ENCODE peak calls at places on chromosomes 12 and 14, in five cellular contexts. G is H1, F is GM12891, Y is GM12878, N is HepG2. P is an unnamed sample.

GRCh38 chr12:2803635-2804380 is 8.7 kb upstream of the ITFG2 start:
- DNase-seq in G (no peak), F (no peak), Y (peak), N (no peak), P (no peak)

GRCh38 chr14:31487891-31488290 is at the start of gene GPR33:
- DNase-seq in G (no peak), F (no peak), Y (no peak), N (no peak), P (no peak)

GRCh38 chr12:4287325-4288290 is 14.0 kb downstream of the CCND2 start:
- DNase-seq in G (no peak), F (no peak), Y (no peak), N (no peak), P (no peak)

GRCh38 chr14:74518221-74518620 is 24.7 kb downstream of the ISCA2 start:
- DNase-seq in G (no peak), F (no peak), Y (no peak), N (no peak), P (no peak)

GRCh38 chr12:12441891-12442461 is 85.1 kb downstream of the BORCS5 start:
- DNase-seq in G (no peak), F (no peak), Y (no peak), N (no peak), P (no peak)

GRCh38 chr12:75960086-75960910 is 71.3 kb downstream of the PHLDA1 start:
- DNase-seq in G (peak), F (no peak), Y (no peak), N (peak), P (no peak)

GRCh38 chr14:49934638-49935037 is 41.8 kb downstream of the ARF6 start:
- DNase-seq in G (no peak), F (no peak), Y (no peak), N (no peak), P (no peak)

GRCh38 chr14:100891501-100892445 is 11.7 kb downstream of the RTL1 start:
- DNase-seq in G (no peak), F (no peak), Y (no peak), N (no peak), P (no peak)

GRCh38 chr12:90770861-90771260 is 184.1 kb downstream of the CCER1 start:
- DNase-seq in G (no peak), F (no peak), Y (no peak), N (no peak), P (no peak)

GRCh38 chr12:51845451-51845850 is 3.1 kb downstream of the FIGNL2 start:
- DNase-seq in G (no peak), F (no peak), Y (no peak), N (peak), P (no peak)

GRCh38 chr12:51450816-51451215 is 26.2 kb downstream of the SLC4A8 start:
- DNase-seq in G (no peak), F (no peak), Y (no peak), N (no peak), P (no peak)

GRCh38 chr12:78038541-78038940 is 207.8 kb downstream of the NAV3 start:
- DNase-seq in G (no peak), F (no peak), Y (no peak), N (no peak), P (no peak)

GRCh38 chr14:51547260-51547659 is 104.5 kb upstream of the FRMD6 start:
- DNase-seq in G (no peak), F (no peak), Y (no peak), N (no peak), P (no peak)

GRCh38 chr12:107491856-107492255 is 193.7 kb upstream of the PWP1 start:
- DNase-seq in G (no peak), F (no peak), Y (no peak), N (no peak), P (no peak)

GRCh38 chr14:37202265-37202664 is 4.5 kb downstream of the MIPOL1 start:
- DNase-seq in G (no peak), F (no peak), Y (no peak), N (no peak), P (no peak)

GRCh38 chr14:88611878-88612277 is 49.0 kb downstream of the ZC3H14 start:
- DNase-seq in G (no peak), F (no peak), Y (no peak), N (no peak), P (no peak)

GRCh38 chr14:30450620-30451019 is 108.3 kb upstream of the G2E3 start:
- DNase-seq in G (no peak), F (no peak), Y (no peak), N (no peak), P (no peak)

GRCh38 chr14:34331728-34332623 is 130.1 kb downstream of the SPTSSA start:
- DNase-seq in G (peak), F (no peak), Y (peak), N (peak), P (peak)

GRCh38 chr14:74207943-74208342 is 31.3 kb upstream of the VSX2 start:
- DNase-seq in G (no peak), F (no peak), Y (no peak), N (peak), P (no peak)

GRCh38 chr12:30687265-30687986 is 8.2 kb downstream of the IPO8 start:
- DNase-seq in G (no peak), F (no peak), Y (no peak), N (peak), P (no peak)

GRCh38 chr14:72796935-72797334 is 97.0 kb downstream of the DPF3 start:
- DNase-seq in G (no peak), F (no peak), Y (no peak), N (no peak), P (no peak)

GRCh38 chr12:124231980-124232653 is 62.8 kb upstream of the RFLNA start:
- DNase-seq in G (no peak), F (no peak), Y (no peak), N (no peak), P (no peak)

GRCh38 chr14:73491256-73491976 is 683 bp downstream of the RIOX1 start:
- DNase-seq in G (peak), F (peak), Y (no peak), N (peak), P (peak)

GRCh38 chr12:2836576-2836975 is 1.7 kb upstream of the NRIP2 start:
- DNase-seq in G (no peak), F (no peak), Y (no peak), N (no peak), P (no peak)

GRCh38 chr12:127145929-127146789 is 1120.8 kb upstream of the TMEM132C start:
- DNase-seq in G (no peak), F (no peak), Y (no peak), N (no peak), P (no peak)

GRCh38 chr12:31118831-31119530 is 45.3 kb downstream of the DDX11 start:
- DNase-seq in G (peak), F (no peak), Y (no peak), N (no peak), P (no peak)

GRCh38 chr12:6092784-6093722 is 31.4 kb downstream of the VWF start:
- DNase-seq in G (no peak), F (no peak), Y (no peak), N (no peak), P (no peak)

GRCh38 chr14:73239463-73240241 is 2.3 kb downstream of the PAPLN start:
- DNase-seq in G (peak), F (no peak), Y (no peak), N (no peak), P (peak)

GRCh38 chr12:7729683-7730195 is 17.4 kb downstream of the CLEC4C start:
- DNase-seq in G (no peak), F (no peak), Y (no peak), N (no peak), P (no peak)

GRCh38 chr14:97178781-97179180 is 381.6 kb downstream of the VRK1 start:
- DNase-seq in G (no peak), F (no peak), Y (no peak), N (no peak), P (no peak)

GRCh38 chr14:89587128-89587420 is 170.0 kb upstream of the FOXN3 start:
- DNase-seq in G (no peak), F (no peak), Y (no peak), N (no peak), P (no peak)

GRCh38 chr12:123058980-123059379 is 78.5 kb downstream of the ARL6IP4 start:
- DNase-seq in G (no peak), F (no peak), Y (no peak), N (no peak), P (no peak)

GRCh38 chr14:97120204-97121120 is 323.3 kb downstream of the VRK1 start:
- DNase-seq in G (no peak), F (no peak), Y (peak), N (no peak), P (no peak)

GRCh38 chr12:100789146-100789545 is 5.4 kb upstream of the ANO4 start:
- DNase-seq in G (no peak), F (no peak), Y (no peak), N (no peak), P (no peak)

GRCh38 chr14:91202234-91202974 is 42.1 kb downstream of the GPR68 start:
- DNase-seq in G (no peak), F (no peak), Y (no peak), N (no peak), P (no peak)

GRCh38 chr14:95472819-95473251 is 43.6 kb downstream of the SYNE3 start:
- DNase-seq in G (no peak), F (no peak), Y (no peak), N (no peak), P (no peak)

GRCh38 chr12:121423682-121424631 is 24.0 kb downstream of the RNF34 start:
- DNase-seq in G (no peak), F (no peak), Y (no peak), N (no peak), P (no peak)
- TF ChIP-seq POLR2A in G (no peak), F (peak), Y (no peak), N (no peak), P (peak)

GRCh38 chr14:52700701-52701172 is 5.4 kb upstream of the ERO1A start:
- DNase-seq in G (no peak), F (no peak), Y (no peak), N (peak), P (no peak)

GRCh38 chr14:52703664-52704063 is 3.3 kb upstream of the PSMC6 start:
- DNase-seq in G (no peak), F (no peak), Y (no peak), N (no peak), P (no peak)

GRCh38 chr14:52701223-52701622 is 5.8 kb upstream of the PSMC6 start:
- DNase-seq in G (no peak), F (no peak), Y (no peak), N (no peak), P (no peak)

GRCh38 chr14:52706286-52706685 is 714 bp upstream of the PSMC6 start:
- DNase-seq in G (no peak), F (no peak), Y (no peak), N (no peak), P (no peak)

DNA sequence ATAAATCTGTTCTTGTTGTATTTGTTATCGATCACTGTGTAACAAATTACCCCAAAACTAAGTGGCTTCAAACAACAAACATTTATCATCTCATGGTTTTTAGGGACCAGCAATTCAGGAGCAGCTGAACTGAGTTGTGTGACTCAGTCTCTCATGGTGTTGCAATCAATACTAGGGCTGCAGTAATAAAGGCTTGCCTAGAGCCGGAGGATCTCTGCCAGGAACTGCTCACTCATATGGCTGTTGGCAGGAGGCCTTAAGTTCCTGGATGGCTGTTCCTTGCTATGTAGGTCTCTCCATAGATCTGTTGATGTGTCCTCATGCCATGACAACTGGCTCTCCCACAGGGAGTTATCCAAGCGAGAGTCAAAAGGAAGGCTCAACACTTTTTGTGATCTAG is 3.8 kb upstream of the PSMC6 start:
- DNase-seq in G (no peak), F (no peak), Y (no peak), N (no peak), P (no peak)
- TF ChIP-seq TAF1 in G (no peak), F (no peak), Y (no peak), N (no peak), P (no peak)

GRCh38 chr14:69776875-69777453 is 10.0 kb downstream of the SRSF5 start:
- DNase-seq in G (no peak), F (no peak), Y (no peak), N (no peak), P (no peak)

GRCh38 chr14:69775012-69775411 is 8.1 kb downstream of the SRSF5 start:
- DNase-seq in G (no peak), F (no peak), Y (no peak), N (no peak), P (no peak)

GRCh38 chr14:69780092-69780491 is 13.2 kb downstream of the SRSF5 start:
- DNase-seq in G (no peak), F (no peak), Y (no peak), N (peak), P (no peak)

GRCh38 chr14:69780952-69781351 is 14.0 kb downstream of the SRSF5 start:
- DNase-seq in G (peak), F (no peak), Y (no peak), N (no peak), P (no peak)

GRCh38 chr14:69779088-69779487 is 12.1 kb downstream of the SRSF5 start:
- DNase-seq in G (no peak), F (no peak), Y (no peak), N (no peak), P (no peak)
- TF ChIP-seq POLR2AphosphoS5 in G (no peak), F (peak), Y (peak), N (no peak), P (peak)

GRCh38 chr12:116142936-116143882 is 134.3 kb downstream of the MED13L start:
- DNase-seq in G (no peak), F (no peak), Y (no peak), N (no peak), P (no peak)
- TF ChIP-seq POLR2A in G (no peak), F (no peak), Y (no peak), N (no peak), P (no peak)

GRCh38 chr12:58939399-58940100 is 19.2 kb upstream of the LRIG3 start:
- DNase-seq in G (no peak), F (no peak), Y (no peak), N (no peak), P (no peak)

GRCh38 chr12:58942345-58942744 is 22.0 kb upstream of the LRIG3 start:
- DNase-seq in G (no peak), F (no peak), Y (no peak), N (no peak), P (no peak)

GRCh38 chr12:58938440-58938839 is 18.1 kb upstream of the LRIG3 start:
- DNase-seq in G (no peak), F (no peak), Y (no peak), N (no peak), P (no peak)

GRCh38 chr12:58943079-58943478 is 22.8 kb upstream of the LRIG3 start:
- DNase-seq in G (no peak), F (no peak), Y (no peak), N (no peak), P (no peak)
- TF ChIP-seq TAF1 in G (no peak), F (no peak), Y (no peak), N (no peak), P (no peak)

GRCh38 chr12:132726386-132726785 is 15.7 kb downstream of the PGAM5 start:
- DNase-seq in G (no peak), F (no peak), Y (no peak), N (no peak), P (no peak)
- TF ChIP-seq POLR2AphosphoS5 in G (no peak), F (no peak), Y (no peak), N (no peak), P (no peak)

DNA sequence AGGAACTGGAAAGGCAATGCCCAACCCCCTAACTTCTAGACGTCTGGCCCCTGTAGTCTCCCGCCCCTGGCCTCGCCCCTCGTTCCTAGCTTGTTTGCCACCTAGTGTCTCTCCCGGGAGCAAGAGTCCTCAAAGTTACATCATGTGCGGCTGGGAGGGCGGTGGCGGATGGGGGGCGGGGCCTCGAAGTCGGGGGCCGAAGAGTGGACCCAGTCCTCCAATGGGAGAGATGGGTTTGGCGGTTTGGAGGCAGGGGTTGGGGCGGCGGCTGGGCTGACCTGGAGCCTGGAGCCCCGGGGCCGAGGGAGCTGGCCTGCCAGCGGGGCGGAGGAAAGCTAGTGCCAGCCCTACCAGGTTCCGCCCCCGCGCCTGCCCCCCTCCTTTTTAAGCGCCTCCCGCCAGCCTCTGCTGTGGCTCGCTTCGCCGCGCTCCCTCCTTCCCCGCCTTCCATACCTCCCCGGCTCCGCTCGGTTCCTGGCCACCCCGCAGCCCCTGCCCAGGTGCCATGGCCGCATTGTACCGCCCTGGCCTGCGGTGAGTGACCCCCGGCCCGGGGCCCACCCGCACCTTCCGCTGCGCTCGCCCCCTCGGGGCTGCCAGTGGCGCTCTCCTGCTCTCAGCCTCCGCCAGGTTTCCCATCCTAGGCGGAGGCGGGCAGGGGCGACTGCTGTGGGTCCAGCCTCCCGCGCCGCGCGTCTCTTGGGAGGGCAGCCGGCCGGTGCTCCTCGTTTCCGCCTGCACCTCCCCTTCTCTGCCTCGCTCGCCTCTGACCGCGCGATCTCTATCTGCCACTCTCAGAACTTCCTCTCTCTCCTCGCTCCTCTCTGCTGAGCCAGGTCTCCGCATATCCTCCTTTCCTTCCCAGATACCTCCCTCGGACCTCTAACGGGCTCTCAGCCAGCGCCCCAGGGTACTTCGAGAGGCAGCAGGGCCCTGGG is at the start of gene PCK2:
- DNase-seq in G (peak), F (peak), Y (no peak), N (peak), P (peak)
- TF ChIP-seq POLR2A in G (peak), F (peak), Y (peak), N (no peak), P (peak)

DNA sequence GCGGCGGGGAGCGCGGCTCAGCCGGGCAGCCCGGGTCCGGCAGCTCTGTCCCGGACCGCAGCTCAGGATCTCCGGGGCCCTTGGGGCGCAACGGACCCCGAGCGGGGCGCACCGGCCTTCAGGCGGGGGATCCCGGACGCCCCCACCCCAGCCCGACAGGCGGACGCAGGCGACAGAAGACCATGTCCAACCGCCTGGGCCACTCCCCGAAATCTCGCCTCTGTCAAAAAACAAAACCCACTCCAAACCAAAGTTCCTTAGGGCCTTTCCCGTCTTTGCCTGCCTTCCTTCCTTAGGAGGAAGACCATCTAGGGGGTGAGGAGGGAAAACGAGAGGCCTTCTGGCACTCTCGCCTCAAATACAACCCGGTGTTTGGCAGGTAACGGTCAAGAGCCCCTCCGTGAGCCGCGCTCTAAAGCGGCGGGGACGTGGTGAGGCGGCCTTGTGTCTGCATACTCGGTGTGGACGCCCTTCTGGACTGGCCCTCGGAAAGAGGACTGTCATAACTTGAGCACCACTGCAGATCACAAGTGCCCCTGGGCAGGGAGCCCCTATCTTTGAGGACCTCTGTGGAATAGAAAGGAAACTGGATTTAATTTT is 611 bp downstream of the HCFC2 start:
- DNase-seq in G (no peak), F (no peak), Y (no peak), N (no peak), P (no peak)
- TF ChIP-seq TAF1 in G (no peak), F (no peak), Y (no peak), N (no peak), P (no peak)

GRCh38 chr12:18837025-18837424 is 99.1 kb downstream of the CAPZA3 start:
- DNase-seq in G (no peak), F (no peak), Y (no peak), N (no peak), P (no peak)
- TF ChIP-seq POLR2AphosphoS5 in G (no peak), F (no peak), Y (no peak), N (no peak), P (no peak)

P was measured in GM12892.